ENCODE peak calls at places on chromosomes 6 and 20, in nine cellular contexts. One of them, this sample, is unnamed.

GRCh38 chr6:7324520-7324919 is 11.5 kb upstream of the SSR1 start:
- DNase-seq in PC-3: no peak
- DNase-seq in GM23248: no peak
- DNase-seq in DND-41: no peak
- DNase-seq in HepG2: no peak
- DNase-seq in mesendoderm: no peak
- DNase-seq in endodermal cell: no peak
- DNase-seq in GM12878: no peak
- DNase-seq in Karpas-422: no peak
- DNase-seq in this sample: no peak

GRCh38 chr6:167930300-167930699 is 67.2 kb upstream of the KIF25 start:
- DNase-seq in PC-3: peak; percentile 80
- DNase-seq in GM23248: peak; percentile 24
- DNase-seq in DND-41: no peak
- DNase-seq in HepG2: peak; percentile 24
- DNase-seq in mesendoderm: no peak
- DNase-seq in endodermal cell: no peak
- DNase-seq in GM12878: no peak
- DNase-seq in Karpas-422: no peak
- DNase-seq in this sample: no peak

GRCh38 chr6:139474145-139475108 is 100.0 kb upstream of the CITED2 start:
- DNase-seq in PC-3: no peak
- DNase-seq in GM23248: peak; percentile 63
- DNase-seq in DND-41: no peak
- DNase-seq in HepG2: no peak
- DNase-seq in mesendoderm: peak; percentile 72
- DNase-seq in endodermal cell: peak; percentile 59
- DNase-seq in GM12878: no peak
- DNase-seq in Karpas-422: no peak
- DNase-seq in this sample: peak; percentile 82

GRCh38 chr6:138424004-138424904 is 20.2 kb downstream of the HEBP2 start:
- DNase-seq in PC-3: no peak
- DNase-seq in GM23248: no peak
- DNase-seq in DND-41: no peak
- DNase-seq in HepG2: no peak
- DNase-seq in mesendoderm: no peak
- DNase-seq in endodermal cell: no peak
- DNase-seq in GM12878: no peak
- DNase-seq in Karpas-422: no peak
- DNase-seq in this sample: no peak

GRCh38 chr6:158910484-158911075 is 89.4 kb downstream of the RSPH3 start:
- DNase-seq in PC-3: peak; percentile 80
- DNase-seq in GM23248: no peak
- DNase-seq in DND-41: no peak
- DNase-seq in HepG2: no peak
- DNase-seq in mesendoderm: peak; percentile 85
- DNase-seq in endodermal cell: peak; percentile 84
- DNase-seq in GM12878: peak; percentile 54
- DNase-seq in Karpas-422: peak; percentile 85
- DNase-seq in this sample: no peak

GRCh38 chr6:5781966-5782556 is 224.7 kb downstream of the NRN1 start:
- DNase-seq in PC-3: no peak
- DNase-seq in GM23248: no peak
- DNase-seq in DND-41: no peak
- DNase-seq in HepG2: no peak
- DNase-seq in mesendoderm: peak; percentile 57
- DNase-seq in endodermal cell: peak; percentile 64
- DNase-seq in GM12878: no peak
- DNase-seq in Karpas-422: no peak
- DNase-seq in this sample: no peak

GRCh38 chr6:139029470-139030210 is 1.1 kb downstream of the ABRACL start:
- DNase-seq in PC-3: peak; percentile 17
- DNase-seq in GM23248: peak; percentile 71
- DNase-seq in DND-41: no peak
- DNase-seq in HepG2: no peak
- DNase-seq in mesendoderm: peak; percentile 52
- DNase-seq in endodermal cell: peak; percentile 75
- DNase-seq in GM12878: no peak
- DNase-seq in Karpas-422: peak; percentile 82
- DNase-seq in this sample: no peak

GRCh38 chr6:158835616-158836221 is 16.6 kb upstream of the EZR start:
- DNase-seq in PC-3: no peak
- DNase-seq in GM23248: no peak
- DNase-seq in DND-41: no peak
- DNase-seq in HepG2: peak; percentile 40
- DNase-seq in mesendoderm: peak; percentile 57
- DNase-seq in endodermal cell: peak; percentile 88
- DNase-seq in GM12878: no peak
- DNase-seq in Karpas-422: no peak
- DNase-seq in this sample: no peak

GRCh38 chr20:49219924-49220831 is 962 bp downstream of the DDX27 start:
- DNase-seq in PC-3: peak; percentile 20
- DNase-seq in GM23248: peak; percentile 16
- DNase-seq in DND-41: no peak
- DNase-seq in HepG2: no peak
- DNase-seq in mesendoderm: no peak
- DNase-seq in endodermal cell: no peak
- DNase-seq in GM12878: no peak
- DNase-seq in Karpas-422: peak; percentile 40
- DNase-seq in this sample: no peak

GRCh38 chr6:97240222-97240621 is 42.8 kb downstream of the MMS22L start:
- DNase-seq in PC-3: peak; percentile 66
- DNase-seq in GM23248: peak; percentile 63
- DNase-seq in DND-41: no peak
- DNase-seq in HepG2: no peak
- DNase-seq in mesendoderm: no peak
- DNase-seq in endodermal cell: no peak
- DNase-seq in GM12878: no peak
- DNase-seq in Karpas-422: no peak
- DNase-seq in this sample: no peak

GRCh38 chr6:10425973-10426780 is 11.3 kb upstream of the TFAP2A start:
- DNase-seq in PC-3: no peak
- DNase-seq in GM23248: peak; percentile 76
- DNase-seq in DND-41: no peak
- DNase-seq in HepG2: peak; percentile 29
- DNase-seq in mesendoderm: peak; percentile 84
- DNase-seq in endodermal cell: peak; percentile 76
- DNase-seq in GM12878: no peak
- DNase-seq in Karpas-422: peak; percentile 71
- DNase-seq in this sample: no peak

GRCh38 chr6:125370343-125370742 is 68.6 kb upstream of the HDDC2 start:
- DNase-seq in PC-3: no peak
- DNase-seq in GM23248: no peak
- DNase-seq in DND-41: no peak
- DNase-seq in HepG2: no peak
- DNase-seq in mesendoderm: no peak
- DNase-seq in endodermal cell: no peak
- DNase-seq in GM12878: no peak
- DNase-seq in Karpas-422: no peak
- DNase-seq in this sample: no peak

GRCh38 chr6:118284736-118285360 is 263.2 kb upstream of the PLN start:
- DNase-seq in PC-3: peak; percentile 10
- DNase-seq in GM23248: peak; percentile 55
- DNase-seq in DND-41: no peak
- DNase-seq in HepG2: no peak
- DNase-seq in mesendoderm: no peak
- DNase-seq in endodermal cell: no peak
- DNase-seq in GM12878: no peak
- DNase-seq in Karpas-422: no peak
- DNase-seq in this sample: no peak

GRCh38 chr6:161273752-161274487 is at the start of gene AGPAT4:
- DNase-seq in PC-3: peak; percentile 89
- DNase-seq in GM23248: peak; percentile 98
- DNase-seq in DND-41: peak; percentile 61
- DNase-seq in HepG2: peak; percentile 32
- DNase-seq in mesendoderm: peak; percentile 99
- DNase-seq in endodermal cell: peak; percentile 90
- DNase-seq in GM12878: peak; percentile 62
- DNase-seq in Karpas-422: peak; percentile 92
- DNase-seq in this sample: peak; percentile 94

GRCh38 chr20:56411759-56412472 is at the start of gene CASS4:
- DNase-seq in PC-3: peak; percentile 43
- DNase-seq in GM23248: peak; percentile 76
- DNase-seq in DND-41: no peak
- DNase-seq in HepG2: peak; percentile 68
- DNase-seq in mesendoderm: no peak
- DNase-seq in endodermal cell: no peak
- DNase-seq in GM12878: no peak
- DNase-seq in Karpas-422: no peak
- DNase-seq in this sample: no peak

GRCh38 chr20:43540673-43541060 is 18.2 kb upstream of the SGK2 start:
- DNase-seq in PC-3: no peak
- DNase-seq in GM23248: no peak
- DNase-seq in DND-41: no peak
- DNase-seq in HepG2: no peak
- DNase-seq in mesendoderm: no peak
- DNase-seq in endodermal cell: no peak
- DNase-seq in GM12878: no peak
- DNase-seq in Karpas-422: no peak
- DNase-seq in this sample: no peak

GRCh38 chr6:50699086-50699886 is 14.0 kb upstream of the TFAP2D start:
- DNase-seq in PC-3: no peak
- DNase-seq in GM23248: peak; percentile 17
- DNase-seq in DND-41: peak; percentile 36
- DNase-seq in HepG2: no peak
- DNase-seq in mesendoderm: peak; percentile 47
- DNase-seq in endodermal cell: peak; percentile 80
- DNase-seq in GM12878: no peak
- DNase-seq in Karpas-422: no peak
- DNase-seq in this sample: peak; percentile 3

GRCh38 chr6:6724319-6725119 is 136.0 kb downstream of the LY86 start:
- DNase-seq in PC-3: peak; percentile 73
- DNase-seq in GM23248: peak; percentile 90
- DNase-seq in DND-41: peak; percentile 70
- DNase-seq in HepG2: peak; percentile 51
- DNase-seq in mesendoderm: peak; percentile 89
- DNase-seq in endodermal cell: peak; percentile 92
- DNase-seq in GM12878: no peak
- DNase-seq in Karpas-422: peak; percentile 55
- DNase-seq in this sample: peak; percentile 94

GRCh38 chr20:51221103-51221502 is 198.2 kb upstream of the KCNG1 start:
- DNase-seq in PC-3: no peak
- DNase-seq in GM23248: no peak
- DNase-seq in DND-41: no peak
- DNase-seq in HepG2: no peak
- DNase-seq in mesendoderm: no peak
- DNase-seq in endodermal cell: no peak
- DNase-seq in GM12878: no peak
- DNase-seq in Karpas-422: no peak
- DNase-seq in this sample: no peak
- H3K9ac ChIP-seq in PC-3: no peak overlapping the region
- H3K9ac ChIP-seq in GM23248: no peak overlapping the region
- H3K9ac ChIP-seq in DND-41: no peak overlapping the region
- H3K9ac ChIP-seq in HepG2: no peak overlapping the region
- H3K9ac ChIP-seq in mesendoderm: peak overlapping the region; percentile 67
- H3K9ac ChIP-seq in endodermal cell: no peak overlapping the region
- H3K9ac ChIP-seq in GM12878: no peak overlapping the region
- H3K9ac ChIP-seq in Karpas-422: no peak overlapping the region
- H3K9ac ChIP-seq in this sample: no peak overlapping the region

GRCh38 chr6:108556864-108557493 is 3.7 kb upstream of the FOXO3 start:
- DNase-seq in PC-3: peak; percentile 9
- DNase-seq in GM23248: no peak
- DNase-seq in DND-41: peak; percentile 46
- DNase-seq in HepG2: no peak
- DNase-seq in mesendoderm: peak; percentile 26
- DNase-seq in endodermal cell: no peak
- DNase-seq in GM12878: no peak
- DNase-seq in Karpas-422: no peak
- DNase-seq in this sample: no peak
- H3K27ac ChIP-seq in PC-3: no peak overlapping the region
- H3K27ac ChIP-seq in GM23248: peak overlapping the region; percentile 33
- H3K27ac ChIP-seq in DND-41: peak overlapping the region; percentile 94
- H3K27ac ChIP-seq in HepG2: peak overlapping the region; percentile 96
- H3K27ac ChIP-seq in mesendoderm: no peak overlapping the region
- H3K27ac ChIP-seq in endodermal cell: peak overlapping the region; percentile 99
- H3K27ac ChIP-seq in GM12878: no peak overlapping the region
- H3K27ac ChIP-seq in Karpas-422: no peak overlapping the region
- H3K27ac ChIP-seq in this sample: peak overlapping the region; percentile 97

GRCh38 chr20:419556-420168 is 11.6 kb downstream of the RBCK1 start:
- DNase-seq in PC-3: no peak
- DNase-seq in GM23248: no peak
- DNase-seq in DND-41: no peak
- DNase-seq in HepG2: no peak
- DNase-seq in mesendoderm: no peak
- DNase-seq in endodermal cell: no peak
- DNase-seq in GM12878: no peak
- DNase-seq in Karpas-422: no peak
- DNase-seq in this sample: no peak

GRCh38 chr20:418858-419365 is 10.8 kb downstream of the RBCK1 start:
- DNase-seq in PC-3: no peak
- DNase-seq in GM23248: no peak
- DNase-seq in DND-41: no peak
- DNase-seq in HepG2: no peak
- DNase-seq in mesendoderm: no peak
- DNase-seq in endodermal cell: no peak
- DNase-seq in GM12878: no peak
- DNase-seq in Karpas-422: no peak
- DNase-seq in this sample: no peak

GRCh38 chr20:420169-420620 is 12.1 kb downstream of the RBCK1 start:
- DNase-seq in PC-3: no peak
- DNase-seq in GM23248: peak; percentile 24
- DNase-seq in DND-41: no peak
- DNase-seq in HepG2: no peak
- DNase-seq in mesendoderm: no peak
- DNase-seq in endodermal cell: no peak
- DNase-seq in GM12878: no peak
- DNase-seq in Karpas-422: no peak
- DNase-seq in this sample: no peak

GRCh38 chr20:421685-422250 is 13.7 kb downstream of the RBCK1 start:
- DNase-seq in PC-3: no peak
- DNase-seq in GM23248: no peak
- DNase-seq in DND-41: no peak
- DNase-seq in HepG2: no peak
- DNase-seq in mesendoderm: no peak
- DNase-seq in endodermal cell: no peak
- DNase-seq in GM12878: no peak
- DNase-seq in Karpas-422: no peak
- DNase-seq in this sample: no peak

GRCh38 chr20:420721-421574 is 12.8 kb downstream of the RBCK1 start:
- DNase-seq in PC-3: no peak
- DNase-seq in GM23248: peak; percentile 40
- DNase-seq in DND-41: no peak
- DNase-seq in HepG2: no peak
- DNase-seq in mesendoderm: no peak
- DNase-seq in endodermal cell: peak; percentile 71
- DNase-seq in GM12878: no peak
- DNase-seq in Karpas-422: peak; percentile 93
- DNase-seq in this sample: no peak
- H3K36me3 ChIP-seq in PC-3: peaks cover 18% of the 10 kb centered on the region
- H3K36me3 ChIP-seq in GM23248: peaks cover 6% of the 10 kb centered on the region
- H3K36me3 ChIP-seq in DND-41: peaks cover 73% of the 10 kb centered on the region
- H3K36me3 ChIP-seq in HepG2: peaks cover 77% of the 10 kb centered on the region
- H3K36me3 ChIP-seq in mesendoderm: peaks cover 4% of the 10 kb centered on the region
- H3K36me3 ChIP-seq in endodermal cell: peaks cover 39% of the 10 kb centered on the region
- H3K36me3 ChIP-seq in GM12878: peaks cover 13% of the 10 kb centered on the region
- H3K36me3 ChIP-seq in Karpas-422: peaks cover 8% of the 10 kb centered on the region
- H3K36me3 ChIP-seq in this sample: peaks cover 11% of the 10 kb centered on the region

DNA sequence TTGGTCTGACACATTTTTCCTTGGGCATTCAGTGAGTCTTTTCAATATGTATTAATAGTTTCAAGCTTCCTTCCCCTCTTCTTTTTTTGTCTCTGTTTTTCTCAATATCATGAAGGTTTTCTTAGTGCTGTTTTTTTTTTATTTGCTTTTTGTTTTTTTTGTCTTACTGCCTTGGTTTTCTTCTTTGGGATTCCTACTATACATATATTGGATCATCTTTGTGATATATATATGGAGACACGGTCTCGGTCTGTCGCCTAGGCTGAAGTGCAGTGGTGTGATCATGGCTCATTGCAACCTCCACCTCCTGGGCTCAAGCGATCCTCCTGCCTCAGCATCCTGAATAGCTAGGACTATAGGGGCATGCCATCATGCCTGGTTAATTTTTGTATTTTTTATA is 43.8 kb downstream of the NCOA3 start:
- DNase-seq in PC-3: no peak
- DNase-seq in GM23248: no peak
- DNase-seq in DND-41: no peak
- DNase-seq in HepG2: no peak
- DNase-seq in mesendoderm: no peak
- DNase-seq in endodermal cell: no peak
- DNase-seq in GM12878: no peak
- DNase-seq in Karpas-422: no peak
- DNase-seq in this sample: no peak
- H3K9ac ChIP-seq in PC-3: no peak overlapping the region
- H3K9ac ChIP-seq in GM23248: no peak overlapping the region
- H3K9ac ChIP-seq in DND-41: no peak overlapping the region
- H3K9ac ChIP-seq in HepG2: no peak overlapping the region
- H3K9ac ChIP-seq in mesendoderm: no peak overlapping the region
- H3K9ac ChIP-seq in endodermal cell: no peak overlapping the region
- H3K9ac ChIP-seq in GM12878: no peak overlapping the region
- H3K9ac ChIP-seq in Karpas-422: no peak overlapping the region
- H3K9ac ChIP-seq in this sample: no peak overlapping the region

This sample was measured in SK-N-MC.